ENCODE peak calls at places on chromosomes 3 and 15, in eight cellular contexts. N, L, G, X, S, M, R and H are unnamed samples.

GRCh38 chr3:171028025-171028778 is 1.7 kb upstream of the SLC2A2 start:
- DNase-seq in M (peak), G (no peak), R (no peak), S (peak), L (peak), X (peak), N (peak), H (no peak)

GRCh38 chr15:99707481-99708270 is 25.6 kb downstream of the LYSMD4 start:
- DNase-seq in S (no peak), G (no peak), L (peak), R (no peak), M (peak), X (no peak), N (no peak), H (peak)

GRCh38 chr3:120432105-120432860 is 18.5 kb downstream of the FSTL1 start:
- DNase-seq in R (no peak), L (peak), N (no peak), G (no peak), X (no peak), M (no peak), S (no peak), H (no peak)

GRCh38 chr3:77254967-77255831 is 215.3 kb downstream of the ROBO2 start:
- DNase-seq in M (peak), G (no peak), R (no peak), N (peak), X (peak), L (peak), S (no peak), H (peak)

GRCh38 chr3:8421267-8421666 is 80.4 kb upstream of the LMCD1 start:
- DNase-seq in S (no peak), G (no peak), X (no peak), L (no peak), M (no peak), R (no peak), N (no peak), H (peak)

GRCh38 chr3:33858131-33858530 is 59.7 kb downstream of the PDCD6IP start:
- DNase-seq in X (no peak), G (no peak), R (no peak), L (peak), M (no peak), N (no peak), S (no peak), H (no peak)

GRCh38 chr3:2218375-2218774 is 119.7 kb downstream of the CNTN4 start:
- DNase-seq in G (no peak), X (no peak), R (no peak), L (no peak), M (no peak), N (no peak), S (no peak), H (no peak)

GRCh38 chr3:53718462-53718861 is 127.8 kb downstream of the CHDH start:
- DNase-seq in S (no peak), X (no peak), N (no peak), L (no peak), G (no peak), R (no peak), M (no peak), H (no peak)

GRCh38 chr15:44726136-44726535 is 10.2 kb upstream of the TRIM69 start:
- DNase-seq in G (no peak), X (no peak), L (no peak), R (no peak), M (no peak), S (no peak), N (no peak), H (peak)

GRCh38 chr3:146503459-146504202 is 34.3 kb upstream of the PLSCR2 start:
- DNase-seq in M (peak), N (no peak), R (no peak), L (peak), X (peak), G (no peak), S (no peak), H (peak)

GRCh38 chr15:32866486-32867312 is 148.9 kb downstream of the GREM1 start:
- DNase-seq in X (peak), S (no peak), R (no peak), N (no peak), L (no peak), M (no peak), G (no peak), H (no peak)

GRCh38 chr3:108767258-108767657 is 10.0 kb upstream of the RETNLB start:
- DNase-seq in N (no peak), R (no peak), G (no peak), X (no peak), L (no peak), M (no peak), S (no peak), H (no peak)

GRCh38 chr3:17239417-17239816 is 354.7 kb downstream of the PLCL2 start:
- DNase-seq in G (no peak), S (no peak), R (no peak), X (no peak), M (no peak), N (no peak), L (no peak), H (no peak)

GRCh38 chr3:128352326-128352725 is 114.4 kb downstream of the DNAJB8 start:
- DNase-seq in L (no peak), N (no peak), R (no peak), G (no peak), M (no peak), X (no peak), S (no peak), H (no peak)

GRCh38 chr3:156300929-156301806 is 180.8 kb downstream of the KCNAB1 start:
- DNase-seq in S (no peak), N (no peak), R (no peak), L (no peak), M (no peak), X (no peak), G (no peak), H (peak)

GRCh38 chr3:195061756-195062655 is 209.0 kb downstream of the XXYLT1 start:
- DNase-seq in X (no peak), L (no peak), S (peak), G (peak), N (no peak), R (no peak), M (no peak), H (no peak)

GRCh38 chr3:189025866-189026265 is 145.9 kb upstream of the TPRG1 start:
- DNase-seq in X (no peak), S (no peak), M (no peak), R (no peak), G (no peak), N (no peak), L (no peak), H (no peak)

GRCh38 chr15:69321041-69321554 is 22.4 kb downstream of the PAQR5 start:
- DNase-seq in L (no peak), G (no peak), X (no peak), M (no peak), R (no peak), S (no peak), N (no peak), H (no peak)

GRCh38 chr3:111882799-111883198 is 23.7 kb downstream of the PHLDB2 start:
- DNase-seq in M (no peak), S (no peak), R (no peak), L (no peak), X (no peak), G (no peak), N (no peak), H (peak)

GRCh38 chr3:85476891-85477495 is 518.2 kb downstream of the CADM2 start:
- DNase-seq in L (no peak), N (no peak), R (no peak), S (no peak), X (no peak), G (no peak), M (no peak), H (peak)

GRCh38 chr3:132180337-132180791 is 136.8 kb upstream of the ACP3 start:
- DNase-seq in R (no peak), M (peak), G (no peak), L (peak), S (no peak), N (peak), X (no peak), H (peak)

GRCh38 chr3:11245827-11246662 is 26.2 kb upstream of the ATG7 start:
- DNase-seq in R (no peak), M (no peak), G (no peak), N (no peak), S (no peak), L (no peak), X (no peak), H (no peak)

GRCh38 chr3:179446501-179446900 is 4.8 kb downstream of the GNB4 start:
- DNase-seq in G (no peak), X (no peak), N (no peak), S (no peak), R (no peak), M (no peak), L (peak), H (peak)